ENCODE peak calls at places on chromosomes 2 and 18, in four cellular contexts. Q, M, C and B are unnamed samples. For H3K36me3 and H3K27me3, the result is how much of the 10 kb centered on the place peaks cover.

GRCh38 chr2:221337957-221338685 is 234.0 kb downstream of the EPHA4 start:
- DNase-seq in M (no peak), C (no peak), Q (no peak), B (no peak)

GRCh38 chr18:13382683-13382989 is 164.1 kb downstream of the LDLRAD4 start:
- DNase-seq in Q (no peak), C (no peak), M (no peak), B (peak)

GRCh38 chr2:204453730-204454167 is 91.5 kb upstream of the PARD3B start:
- DNase-seq in Q (peak), M (no peak), C (peak), B (no peak)

GRCh38 chr2:61177727-61178549 is 15.9 kb downstream of the C2orf74 start:
- DNase-seq in M (no peak), C (peak), Q (no peak), B (no peak)

GRCh38 chr18:75005622-75006021 is 203.3 kb downstream of the PTGR3 start:
- DNase-seq in C (no peak), Q (no peak), M (no peak), B (no peak)

GRCh38 chr2:55134316-55134706 is 84.1 kb upstream of the RTN4 start:
- DNase-seq in Q (no peak), M (no peak), C (no peak), B (no peak)

GRCh38 chr18:55586841-55587240 is 1.2 kb downstream of the TCF4 start:
- DNase-seq in M (no peak), Q (no peak), C (no peak), B (no peak)

GRCh38 chr2:66433945-66434678 is 813 bp upstream of the MEIS1 start:
- DNase-seq in C (peak), M (no peak), Q (no peak), B (no peak)

GRCh38 chr2:168926621-168927386 is 25.7 kb downstream of the G6PC2 start:
- DNase-seq in M (no peak), Q (no peak), C (no peak), B (no peak)

GRCh38 chr18:60675801-60676200 is 303.2 kb upstream of the MC4R start:
- DNase-seq in C (no peak), M (no peak), Q (no peak), B (no peak)

GRCh38 chr2:225040862-225041209 is 1.4 kb downstream of the DOCK10 start:
- DNase-seq in Q (no peak), C (peak), M (no peak), B (no peak)

GRCh38 chr2:222738759-222739292 is 67.4 kb downstream of the MOGAT1 start:
- DNase-seq in C (no peak), M (no peak), Q (no peak), B (peak)

GRCh38 chr18:21242141-21243040 is at the start of gene GREB1L:
- DNase-seq in M (no peak), Q (no peak), C (no peak), B (no peak)

GRCh38 chr2:190984595-190984994 is 29.4 kb downstream of the STAT1 start:
- DNase-seq in Q (no peak), C (no peak), M (no peak), B (no peak)

GRCh38 chr2:240886678-240887574 is 9.0 kb downstream of the MAB21L4 start:
- DNase-seq in C (peak), Q (no peak), M (no peak), B (no peak)

GRCh38 chr2:234453216-234453615 is 43.7 kb downstream of the ARL4C start:
- DNase-seq in Q (no peak), M (no peak), C (no peak), B (no peak)

GRCh38 chr2:44787663-44788062 is 153.8 kb upstream of the SIX3 start:
- DNase-seq in M (no peak), C (no peak), Q (no peak), B (no peak)

GRCh38 chr2:119387381-119388129 is 20.8 kb downstream of the DBI start:
- DNase-seq in M (no peak), C (no peak), Q (peak), B (peak)

DNA sequence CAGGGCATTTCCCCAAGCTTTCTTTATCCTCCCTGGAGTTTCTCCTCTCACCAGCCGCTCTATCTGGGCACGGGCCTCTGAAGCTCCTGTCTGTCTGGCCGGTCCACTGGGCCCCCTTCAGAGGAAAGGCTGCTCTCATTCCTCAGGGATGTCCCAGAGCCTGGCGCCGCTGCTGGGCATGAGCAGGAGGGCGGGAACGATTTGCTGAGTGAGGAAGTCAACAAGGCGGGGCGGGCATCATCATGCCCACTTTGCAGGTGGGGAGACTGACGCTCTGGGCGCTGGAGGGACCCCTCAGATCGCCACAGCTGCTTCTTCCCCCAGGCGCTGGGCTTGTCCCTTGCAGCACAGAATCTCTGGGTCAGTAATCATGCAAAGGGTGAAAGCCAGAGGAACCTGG is 158.0 kb downstream of the CYRIA start:
- DNase-seq in M (no peak), Q (no peak), C (no peak), B (no peak)
- H3K4me3 ChIP-seq in M (no peak), Q (no peak), C (peak), B (peak)

GRCh38 chr18:79597176-79598045 is 82.2 kb upstream of the CTDP1 start:
- DNase-seq in C (peak), M (no peak), Q (no peak), B (no peak)

GRCh38 chr18:79599503-79599931 is 80.1 kb upstream of the CTDP1 start:
- DNase-seq in Q (no peak), M (no peak), C (peak), B (no peak)

GRCh38 chr18:79600141-79600540 is 79.5 kb upstream of the CTDP1 start:
- DNase-seq in C (peak), M (no peak), Q (no peak), B (no peak)

GRCh38 chr18:79598046-79598884 is 81.3 kb upstream of the CTDP1 start:
- DNase-seq in Q (no peak), C (peak), M (no peak), B (no peak)

DNA sequence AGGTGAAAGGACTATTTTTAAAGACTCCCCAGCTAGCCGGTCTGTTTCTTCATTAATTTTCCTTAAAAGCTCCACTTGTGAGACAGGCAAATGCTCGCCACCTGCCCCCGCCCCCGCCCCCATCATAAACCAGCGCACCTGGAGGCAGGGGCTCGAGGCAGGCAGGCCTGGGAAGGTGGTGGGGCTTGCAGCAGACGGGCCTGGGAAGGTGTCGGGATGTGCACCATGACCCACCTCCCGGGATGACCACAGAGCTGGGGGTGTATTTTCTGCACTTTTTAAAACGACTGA is 80.8 kb upstream of the CTDP1 start:
- DNase-seq in C (peak), Q (no peak), M (no peak), B (no peak)
- H3K36me3 ChIP-seq in C (under half), Q (under half), M (under half), B (under half)

GRCh38 chr2:173713904-173714555 is 251.1 kb downstream of the SP3 start:
- DNase-seq in C (no peak), M (no peak), Q (no peak), B (no peak)

GRCh38 chr2:173715483-173715882 is 249.7 kb downstream of the SP3 start:
- DNase-seq in Q (no peak), M (no peak), C (no peak), B (no peak)

GRCh38 chr2:173708757-173709156 is 256.4 kb downstream of the SP3 start:
- DNase-seq in C (no peak), M (no peak), Q (no peak), B (no peak)

GRCh38 chr2:173716458-173717052 is 248.6 kb downstream of the SP3 start:
- DNase-seq in C (no peak), M (no peak), Q (no peak), B (no peak)

DNA sequence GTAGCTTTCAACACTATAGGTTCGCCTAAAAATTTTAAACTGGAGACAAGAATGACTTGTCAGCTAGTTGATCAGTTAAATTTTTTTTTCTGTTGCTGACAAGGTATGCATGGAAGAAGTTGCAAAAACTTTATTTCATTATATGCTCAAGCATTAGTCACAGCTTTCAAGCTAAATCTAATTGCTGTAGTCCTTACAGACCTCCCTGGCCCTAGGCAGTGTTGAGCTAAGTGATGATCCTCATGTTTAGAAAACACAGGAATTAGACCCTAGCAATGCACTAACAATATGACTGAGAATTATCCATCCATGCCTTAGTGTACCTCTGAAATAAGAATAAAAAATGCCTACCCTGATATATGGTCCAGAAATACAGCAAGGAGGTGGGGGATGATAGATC is 253.4 kb downstream of the SP3 start:
- DNase-seq in C (no peak), M (no peak), Q (no peak), B (no peak)
- H3K27me3 ChIP-seq in C (under half), M (under half), Q (under half), B (under half)

DNA sequence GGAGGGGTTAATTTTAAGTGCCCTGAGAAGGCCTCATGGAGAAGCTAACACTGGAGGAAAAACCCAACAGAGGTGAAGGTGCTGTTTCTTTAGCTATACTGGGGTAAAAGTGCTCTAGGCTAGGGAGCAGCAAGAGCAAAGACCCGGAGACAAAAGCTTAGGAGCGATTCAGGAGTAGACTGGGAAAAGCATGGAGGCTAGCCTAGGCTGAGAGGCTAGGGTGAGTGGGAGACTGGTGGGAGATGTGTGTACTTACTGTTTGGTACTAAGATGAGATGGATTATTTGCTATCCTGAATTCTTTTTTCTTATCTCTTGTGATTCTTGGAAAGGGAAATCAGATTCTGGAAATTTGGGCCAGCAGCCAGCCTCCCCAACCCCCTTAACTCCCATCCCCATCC is 2.0 kb downstream of the GIGYF2 start:
- DNase-seq in C (no peak), M (no peak), Q (no peak), B (no peak)
- H3K4me3 ChIP-seq in C (no peak), M (no peak), Q (no peak), B (no peak)

GRCh38 chr2:8797682-8798081 is 39.7 kb downstream of the KIDINS220 start:
- DNase-seq in C (no peak), Q (no peak), M (no peak), B (no peak)
- H3K36me3 ChIP-seq in C (half or more), Q (under half), M (under half), B (under half)

GRCh38 chr2:72676341-72677025 is 149.3 kb downstream of the EXOC6B start:
- DNase-seq in Q (no peak), C (no peak), M (no peak), B (no peak)
- H3K27me3 ChIP-seq in Q (under half), C (under half), M (under half), B (under half)

GRCh38 chr2:187617925-187618324 is 63.7 kb upstream of the TFPI start:
- DNase-seq in M (no peak), Q (no peak), C (no peak), B (no peak)

GRCh38 chr2:187614756-187615155 is 60.5 kb upstream of the TFPI start:
- DNase-seq in Q (no peak), M (no peak), C (no peak), B (no peak)

GRCh38 chr2:187615364-187615763 is 61.1 kb upstream of the TFPI start:
- DNase-seq in Q (no peak), M (no peak), C (no peak), B (no peak)

GRCh38 chr2:187618813-187619212 is 64.6 kb upstream of the TFPI start:
- DNase-seq in C (no peak), M (no peak), Q (no peak), B (no peak)

DNA sequence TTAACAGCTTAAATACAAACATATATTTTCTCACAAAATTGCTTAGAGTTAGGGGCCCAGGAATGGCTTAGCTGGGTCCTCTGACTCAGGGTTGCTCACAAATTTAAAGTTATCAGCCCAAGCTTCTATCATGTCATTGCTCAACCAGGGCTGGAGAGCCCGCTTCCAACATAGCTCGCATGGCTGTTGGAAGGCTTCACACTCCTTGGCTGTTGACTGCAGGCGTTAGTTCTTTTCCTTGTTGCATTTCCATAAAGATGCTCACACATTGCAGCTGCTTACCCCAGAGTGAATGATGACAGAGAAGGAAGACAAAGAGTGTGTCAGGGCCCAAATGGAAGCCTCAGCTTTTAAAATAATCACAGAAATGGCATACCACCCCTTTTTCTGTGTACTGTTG is 62.9 kb upstream of the TFPI start:
- DNase-seq in M (no peak), C (no peak), Q (no peak), B (no peak)
- H3K4me3 ChIP-seq in M (no peak), C (no peak), Q (no peak), B (no peak)

GRCh38 chr2:236576978-236577377 is 7.4 kb downstream of the ACKR3 start:
- DNase-seq in M (no peak), C (no peak), Q (no peak), B (no peak)
- H3K36me3 ChIP-seq in M (under half), C (under half), Q (under half), B (under half)

DNA sequence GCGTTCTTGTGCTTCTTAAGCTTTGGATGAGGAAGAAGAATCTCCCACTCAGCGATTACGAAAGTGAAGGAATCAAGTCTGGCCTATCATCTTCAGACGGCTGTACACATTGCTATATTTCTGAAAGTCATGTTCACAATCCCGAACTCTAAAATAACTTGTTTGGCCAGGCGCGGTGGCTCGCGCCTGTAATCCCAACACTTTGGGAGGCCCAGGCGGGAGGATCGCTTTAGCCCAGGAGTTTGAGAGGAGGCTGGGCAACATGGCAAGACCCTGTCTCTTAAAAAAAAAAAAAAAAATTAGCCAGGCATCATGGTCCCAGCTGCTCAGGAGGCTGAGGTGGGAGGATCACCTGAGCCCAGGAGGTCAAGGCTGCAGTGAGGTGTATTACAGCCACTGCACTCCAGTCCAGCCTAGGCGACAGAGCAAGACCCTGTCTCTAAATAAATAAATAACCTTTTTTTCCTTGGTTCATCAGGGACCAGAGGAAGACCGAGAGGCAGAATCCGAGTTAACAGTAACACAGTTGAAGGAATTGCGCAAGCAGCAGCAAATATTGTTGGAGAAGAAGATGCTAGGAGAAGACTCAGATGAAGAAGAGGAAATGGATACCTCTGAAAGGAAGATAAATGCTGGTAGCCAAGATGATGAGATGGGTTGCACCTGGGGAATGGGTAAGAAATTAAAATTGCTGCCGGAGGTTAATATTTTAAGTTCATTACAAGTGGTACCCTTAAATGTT is 1.1 kb downstream of the SLC4A1AP start:
- DNase-seq in C (no peak), M (no peak), Q (no peak), B (no peak)
- H3K27me3 ChIP-seq in C (under half), M (under half), Q (under half), B (under half)

GRCh38 chr2:17543131-17543660 is 2.7 kb downstream of the VSNL1 start:
- DNase-seq in M (no peak), C (no peak), Q (no peak), B (no peak)

GRCh38 chr2:17540813-17541513 is 467 bp downstream of the VSNL1 start:
- DNase-seq in Q (no peak), C (no peak), M (no peak), B (no peak)

GRCh38 chr2:17539993-17540812 is at the start of gene VSNL1:
- DNase-seq in Q (peak), M (no peak), C (peak), B (peak)

GRCh38 chr2:17542471-17542870 is 2.0 kb downstream of the VSNL1 start:
- DNase-seq in M (no peak), Q (no peak), C (no peak), B (no peak)

GRCh38 chr2:17541514-17541950 is 1.0 kb downstream of the VSNL1 start:
- DNase-seq in Q (no peak), M (no peak), C (no peak), B (no peak)
- H3K4me3 ChIP-seq in Q (no peak), M (no peak), C (no peak), B (peak)